ENCODE peak calls at places on chromosomes 16 and 17, in seven cellular contexts. C, O, T, J, Z, R and L are unnamed samples.

GRCh38 chr16:84294196-84295142 is at the start of gene WFDC1:
- DNase-seq in C (no peak), O (peak; percentile 15), T (no peak), J (no peak), Z (peak; percentile 25), R (no peak), L (no peak)

GRCh38 chr17:47905221-47905733 is 9.2 kb downstream of the SP2 start:
- DNase-seq in C (no peak), O (peak; percentile 72), T (no peak), J (no peak), Z (peak; percentile 96), R (no peak), L (no peak)

GRCh38 chr16:57616871-57617270 is 11.6 kb upstream of the ADGRG1 start:
- DNase-seq in C (no peak), O (no peak), T (no peak), J (no peak), Z (no peak), R (no peak), L (no peak)

GRCh38 chr16:10878644-10879498 is 1.9 kb downstream of the CIITA start:
- DNase-seq in C (no peak), O (peak; percentile 8), T (no peak), J (no peak), Z (no peak), R (no peak), L (no peak)

GRCh38 chr16:20761175-20761574 is 2.6 kb upstream of the ACSM3 start:
- DNase-seq in C (no peak), O (no peak), T (no peak), J (no peak), Z (no peak), R (no peak), L (no peak)

GRCh38 chr16:67562918-67563707 is 787 bp downstream of the CTCF start:
- DNase-seq in C (peak; percentile 34), O (peak; percentile 41), T (peak; percentile 27), J (peak; percentile 46), Z (peak; percentile 75), R (peak; percentile 56), L (no peak)

GRCh38 chr16:85418978-85419491 is 194.1 kb upstream of the GSE1 start:
- DNase-seq in C (no peak), O (no peak), T (no peak), J (peak; percentile 7), Z (no peak), R (no peak), L (no peak)

GRCh38 chr17:13601776-13602551 is at the start of gene HS3ST3A1:
- DNase-seq in C (no peak), O (no peak), T (no peak), J (no peak), Z (peak; percentile 81), R (peak; percentile 68), L (peak; percentile 70)

GRCh38 chr16:1474796-1475551 is at the start of gene CLCN7:
- DNase-seq in C (peak; percentile 85), O (peak; percentile 81), T (peak; percentile 72), J (peak; percentile 80), Z (peak; percentile 85), R (peak; percentile 81), L (no peak)

GRCh38 chr17:76686538-76687277 is 24.1 kb downstream of the MXRA7 start:
- DNase-seq in C (no peak), O (no peak), T (no peak), J (no peak), Z (no peak), R (no peak), L (no peak)

GRCh38 chr17:61498595-61498994 is 46.4 kb downstream of the TBX4 start:
- DNase-seq in C (no peak), O (no peak), T (no peak), J (no peak), Z (no peak), R (no peak), L (no peak)

GRCh38 chr17:37230633-37231032 is 145.2 kb upstream of the C17orf78 start:
- DNase-seq in C (no peak), O (no peak), T (no peak), J (no peak), Z (no peak), R (no peak), L (no peak)